ENCODE peak calls at places on chromosome 9, in eight cellular contexts. One of them, this sample, is unnamed.

GRCh38 chr9:132142883-132143282 is 19.0 kb upstream of the NTNG2 start:
- DNase-seq in heart right ventricle: no peak
- DNase-seq in K562: no peak
- DNase-seq in stomach: no peak
- DNase-seq in HCT116: no peak
- DNase-seq in iPS DF 6.9: no peak
- DNase-seq in left lung: no peak
- DNase-seq in SJSA1: no peak
- DNase-seq in this sample: no peak

GRCh38 chr9:81546498-81546897 is 142.8 kb downstream of the TLE1 start:
- DNase-seq in K562: no peak
- DNase-seq in heart right ventricle: no peak
- DNase-seq in HCT116: no peak
- DNase-seq in stomach: no peak
- DNase-seq in left lung: no peak
- DNase-seq in SJSA1: no peak
- DNase-seq in iPS DF 6.9: no peak
- DNase-seq in this sample: no peak

GRCh38 chr9:137745541-137745991 is 126.8 kb downstream of the EHMT1 start:
- DNase-seq in SJSA1: no peak
- DNase-seq in stomach: no peak
- DNase-seq in heart right ventricle: no peak
- DNase-seq in left lung: no peak
- DNase-seq in iPS DF 6.9: no peak
- DNase-seq in HCT116: peak; percentile 19
- DNase-seq in K562: peak; percentile 72
- DNase-seq in this sample: peak; percentile 27

GRCh38 chr9:11722957-11723356 is 970.2 kb upstream of the TYRP1 start:
- DNase-seq in heart right ventricle: no peak
- DNase-seq in left lung: no peak
- DNase-seq in SJSA1: no peak
- DNase-seq in stomach: no peak
- DNase-seq in K562: no peak
- DNase-seq in iPS DF 6.9: no peak
- DNase-seq in HCT116: no peak
- DNase-seq in this sample: no peak

GRCh38 chr9:117411547-117411946 is 3.3 kb downstream of the ASTN2 start:
- DNase-seq in stomach: peak; percentile 71
- DNase-seq in HCT116: no peak
- DNase-seq in SJSA1: peak; percentile 47
- DNase-seq in K562: peak; percentile 20
- DNase-seq in iPS DF 6.9: peak; percentile 80
- DNase-seq in heart right ventricle: no peak
- DNase-seq in left lung: no peak
- DNase-seq in this sample: no peak

GRCh38 chr9:73148447-73148937 is 3.2 kb upstream of the ANXA1 start:
- DNase-seq in stomach: no peak
- DNase-seq in K562: no peak
- DNase-seq in heart right ventricle: no peak
- DNase-seq in HCT116: no peak
- DNase-seq in SJSA1: no peak
- DNase-seq in left lung: no peak
- DNase-seq in iPS DF 6.9: no peak
- DNase-seq in this sample: no peak

GRCh38 chr9:34741628-34742027 is 31.7 kb upstream of the CCL21 start:
- DNase-seq in K562: no peak
- DNase-seq in SJSA1: no peak
- DNase-seq in iPS DF 6.9: no peak
- DNase-seq in HCT116: no peak
- DNase-seq in stomach: no peak
- DNase-seq in heart right ventricle: no peak
- DNase-seq in left lung: no peak
- DNase-seq in this sample: no peak

GRCh38 chr9:2765250-2765880 is 48.1 kb downstream of the KCNV2 start:
- DNase-seq in K562: no peak
- DNase-seq in HCT116: no peak
- DNase-seq in iPS DF 6.9: no peak
- DNase-seq in stomach: no peak
- DNase-seq in heart right ventricle: no peak
- DNase-seq in SJSA1: no peak
- DNase-seq in left lung: no peak
- DNase-seq in this sample: no peak

GRCh38 chr9:30507166-30507565 is 1877.3 kb upstream of the ACO1 start:
- DNase-seq in K562: no peak
- DNase-seq in left lung: no peak
- DNase-seq in heart right ventricle: no peak
- DNase-seq in stomach: no peak
- DNase-seq in iPS DF 6.9: no peak
- DNase-seq in SJSA1: no peak
- DNase-seq in HCT116: no peak
- DNase-seq in this sample: no peak

GRCh38 chr9:12739014-12739413 is 35.8 kb upstream of the LURAP1L start:
- DNase-seq in left lung: no peak
- DNase-seq in K562: no peak
- DNase-seq in heart right ventricle: no peak
- DNase-seq in HCT116: no peak
- DNase-seq in SJSA1: no peak
- DNase-seq in iPS DF 6.9: no peak
- DNase-seq in stomach: no peak
- DNase-seq in this sample: no peak

GRCh38 chr9:117293199-117294114 is 121.4 kb downstream of the ASTN2 start:
- DNase-seq in HCT116: no peak
- DNase-seq in K562: no peak
- DNase-seq in SJSA1: no peak
- DNase-seq in heart right ventricle: no peak
- DNase-seq in stomach: peak; percentile 34
- DNase-seq in left lung: no peak
- DNase-seq in iPS DF 6.9: no peak
- DNase-seq in this sample: no peak

GRCh38 chr9:27564685-27565084 is 8.6 kb downstream of the C9orf72 start:
- DNase-seq in K562: no peak
- DNase-seq in left lung: no peak
- DNase-seq in stomach: no peak
- DNase-seq in HCT116: no peak
- DNase-seq in heart right ventricle: no peak
- DNase-seq in iPS DF 6.9: no peak
- DNase-seq in SJSA1: no peak
- DNase-seq in this sample: no peak

GRCh38 chr9:120791161-120791560 is 2.1 kb downstream of the FBXW2 start:
- DNase-seq in heart right ventricle: no peak
- DNase-seq in iPS DF 6.9: no peak
- DNase-seq in SJSA1: no peak
- DNase-seq in stomach: no peak
- DNase-seq in K562: no peak
- DNase-seq in left lung: no peak
- DNase-seq in HCT116: no peak
- DNase-seq in this sample: no peak
- H3K4me3 ChIP-seq in heart right ventricle: no peak overlapping the region
- H3K4me3 ChIP-seq in iPS DF 6.9: no peak overlapping the region
- H3K4me3 ChIP-seq in SJSA1: no peak overlapping the region
- H3K4me3 ChIP-seq in stomach: no peak overlapping the region
- H3K4me3 ChIP-seq in K562: peak overlapping the region; percentile 82
- H3K4me3 ChIP-seq in left lung: no peak overlapping the region
- H3K4me3 ChIP-seq in HCT116: no peak overlapping the region
- H3K4me3 ChIP-seq in this sample: no peak overlapping the region

GRCh38 chr9:108056083-108056804 is 566.7 kb upstream of the KLF4 start:
- DNase-seq in left lung: no peak
- DNase-seq in K562: no peak
- DNase-seq in stomach: no peak
- DNase-seq in HCT116: no peak
- DNase-seq in heart right ventricle: no peak
- DNase-seq in iPS DF 6.9: no peak
- DNase-seq in SJSA1: no peak
- DNase-seq in this sample: no peak

GRCh38 chr9:108060165-108060564 is 570.6 kb upstream of the KLF4 start:
- DNase-seq in left lung: no peak
- DNase-seq in K562: peak; percentile 12
- DNase-seq in iPS DF 6.9: no peak
- DNase-seq in stomach: no peak
- DNase-seq in heart right ventricle: no peak
- DNase-seq in HCT116: no peak
- DNase-seq in SJSA1: no peak
- DNase-seq in this sample: no peak

GRCh38 chr9:108056805-108057386 is 567.3 kb upstream of the KLF4 start:
- DNase-seq in stomach: no peak
- DNase-seq in K562: no peak
- DNase-seq in heart right ventricle: no peak
- DNase-seq in iPS DF 6.9: no peak
- DNase-seq in left lung: no peak
- DNase-seq in SJSA1: no peak
- DNase-seq in HCT116: no peak
- DNase-seq in this sample: peak; percentile 53

GRCh38 chr9:108058137-108058779 is 568.7 kb upstream of the KLF4 start:
- DNase-seq in K562: no peak
- DNase-seq in HCT116: no peak
- DNase-seq in left lung: no peak
- DNase-seq in iPS DF 6.9: no peak
- DNase-seq in stomach: no peak
- DNase-seq in heart right ventricle: no peak
- DNase-seq in SJSA1: no peak
- DNase-seq in this sample: no peak

GRCh38 chr9:108057421-108058136 is 568.0 kb upstream of the KLF4 start:
- DNase-seq in left lung: no peak
- DNase-seq in heart right ventricle: no peak
- DNase-seq in iPS DF 6.9: no peak
- DNase-seq in HCT116: no peak
- DNase-seq in SJSA1: peak; percentile 72
- DNase-seq in K562: no peak
- DNase-seq in stomach: no peak
- DNase-seq in this sample: peak; percentile 94
- H3K27ac ChIP-seq in left lung: no peak overlapping the region
- H3K27ac ChIP-seq in heart right ventricle: no peak overlapping the region
- H3K27ac ChIP-seq in iPS DF 6.9: no peak overlapping the region
- H3K27ac ChIP-seq in HCT116: peak overlapping the region; percentile 11
- H3K27ac ChIP-seq in SJSA1: peak overlapping the region; percentile 71
- H3K27ac ChIP-seq in K562: no peak overlapping the region
- H3K27ac ChIP-seq in stomach: peak overlapping the region; percentile 63
- H3K27ac ChIP-seq in this sample: peak overlapping the region; percentile 65

GRCh38 chr9:87796232-87796631 is 70.3 kb downstream of the CTSL start:
- DNase-seq in heart right ventricle: no peak
- DNase-seq in left lung: no peak
- DNase-seq in K562: no peak
- DNase-seq in stomach: no peak
- DNase-seq in iPS DF 6.9: no peak
- DNase-seq in HCT116: no peak
- DNase-seq in SJSA1: no peak
- DNase-seq in this sample: no peak

GRCh38 chr9:87798276-87798833 is 72.4 kb downstream of the CTSL start:
- DNase-seq in SJSA1: no peak
- DNase-seq in stomach: no peak
- DNase-seq in iPS DF 6.9: no peak
- DNase-seq in K562: no peak
- DNase-seq in left lung: no peak
- DNase-seq in heart right ventricle: no peak
- DNase-seq in HCT116: no peak
- DNase-seq in this sample: no peak

GRCh38 chr9:87792831-87793288 is 66.9 kb downstream of the CTSL start:
- DNase-seq in heart right ventricle: peak; percentile 49
- DNase-seq in K562: peak; percentile 86
- DNase-seq in HCT116: peak; percentile 63
- DNase-seq in left lung: peak; percentile 78
- DNase-seq in SJSA1: peak; percentile 73
- DNase-seq in iPS DF 6.9: no peak
- DNase-seq in stomach: peak; percentile 40
- DNase-seq in this sample: peak; percentile 65

GRCh38 chr9:87795178-87795577 is 69.3 kb downstream of the CTSL start:
- DNase-seq in HCT116: no peak
- DNase-seq in K562: no peak
- DNase-seq in iPS DF 6.9: no peak
- DNase-seq in SJSA1: no peak
- DNase-seq in heart right ventricle: no peak
- DNase-seq in left lung: no peak
- DNase-seq in stomach: no peak
- DNase-seq in this sample: no peak

GRCh38 chr9:87793292-87793691 is 67.4 kb downstream of the CTSL start:
- DNase-seq in SJSA1: no peak
- DNase-seq in stomach: no peak
- DNase-seq in heart right ventricle: no peak
- DNase-seq in left lung: no peak
- DNase-seq in HCT116: no peak
- DNase-seq in K562: peak; percentile 38
- DNase-seq in iPS DF 6.9: no peak
- DNase-seq in this sample: peak; percentile 44
- H3K4me3 ChIP-seq in SJSA1: no peak overlapping the region
- H3K4me3 ChIP-seq in stomach: no peak overlapping the region
- H3K4me3 ChIP-seq in heart right ventricle: no peak overlapping the region
- H3K4me3 ChIP-seq in left lung: no peak overlapping the region
- H3K4me3 ChIP-seq in HCT116: no peak overlapping the region
- H3K4me3 ChIP-seq in K562: no peak overlapping the region
- H3K4me3 ChIP-seq in iPS DF 6.9: no peak overlapping the region
- H3K4me3 ChIP-seq in this sample: no peak overlapping the region

DNA sequence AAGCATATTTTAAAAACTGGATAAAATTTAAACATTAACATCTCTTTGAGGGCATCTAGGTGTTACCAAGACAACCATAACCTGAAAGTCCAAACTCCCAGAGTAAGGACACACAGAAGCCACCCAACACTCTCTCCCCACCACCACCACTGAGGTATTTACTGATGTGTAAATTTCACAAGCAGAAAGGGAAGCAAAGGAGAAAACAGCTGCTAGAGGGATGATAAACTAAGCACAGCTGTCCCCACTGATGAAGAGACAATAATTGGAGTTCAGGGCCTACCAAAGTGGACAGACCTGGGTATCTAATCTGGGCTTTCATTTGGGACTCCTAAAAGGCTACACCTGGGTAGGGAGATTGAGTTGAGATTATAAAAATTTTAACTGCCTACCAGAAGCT is 63.6 kb downstream of the FRMD3 start:
- DNase-seq in heart right ventricle: no peak
- DNase-seq in K562: no peak
- DNase-seq in SJSA1: no peak
- DNase-seq in HCT116: no peak
- DNase-seq in iPS DF 6.9: no peak
- DNase-seq in left lung: no peak
- DNase-seq in stomach: no peak
- DNase-seq in this sample: no peak
- H3K27ac ChIP-seq in heart right ventricle: peak overlapping the region; percentile 2
- H3K27ac ChIP-seq in K562: no peak overlapping the region
- H3K27ac ChIP-seq in SJSA1: peak overlapping the region; percentile 8
- H3K27ac ChIP-seq in HCT116: no peak overlapping the region
- H3K27ac ChIP-seq in iPS DF 6.9: no peak overlapping the region
- H3K27ac ChIP-seq in left lung: no peak overlapping the region
- H3K27ac ChIP-seq in stomach: peak overlapping the region; percentile 87
- H3K27ac ChIP-seq in this sample: no peak overlapping the region

DNA sequence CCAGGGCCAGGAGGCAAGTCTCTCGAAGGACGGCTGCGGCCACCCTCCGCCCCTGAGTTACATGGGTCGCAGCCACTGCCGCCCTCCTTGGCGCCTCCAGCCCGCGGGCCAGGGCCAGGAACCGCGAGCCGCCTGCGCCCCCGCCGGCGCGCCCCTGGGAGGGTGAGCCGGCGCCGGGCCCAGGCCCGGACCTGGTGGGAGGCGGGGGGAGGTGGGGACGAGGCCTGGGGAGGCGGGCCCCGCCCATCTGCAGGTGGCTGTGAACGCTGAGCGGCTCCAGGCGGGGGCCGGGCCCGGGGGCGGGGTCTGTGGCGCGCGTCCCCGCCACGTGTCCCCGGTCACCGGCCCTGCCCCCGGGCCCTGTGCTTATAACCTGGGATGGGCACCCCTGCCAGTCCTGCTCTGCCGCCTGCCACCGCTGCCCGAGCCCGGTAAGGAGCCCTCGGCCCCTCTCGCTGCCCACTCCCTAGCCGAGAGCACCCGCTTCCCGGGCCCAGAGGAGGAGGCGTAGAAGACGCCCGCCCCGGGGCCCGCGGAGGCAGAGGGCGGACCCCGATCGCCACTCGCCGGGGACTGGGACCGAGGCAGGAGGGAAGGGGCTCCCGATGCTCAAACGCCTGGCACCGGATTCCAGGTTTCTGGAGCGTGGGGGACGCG is at the start of gene ASS1:
- DNase-seq in HCT116: no peak
- DNase-seq in stomach: peak; percentile 90
- DNase-seq in SJSA1: no peak
- DNase-seq in heart right ventricle: peak; percentile 84
- DNase-seq in K562: peak; percentile 85
- DNase-seq in iPS DF 6.9: no peak
- DNase-seq in left lung: peak; percentile 91
- DNase-seq in this sample: no peak
- H3K4me3 ChIP-seq in HCT116: peak within 1 kb of the TSS; percentile 68
- H3K4me3 ChIP-seq in stomach: peak within 1 kb of the TSS; percentile 55
- H3K4me3 ChIP-seq in SJSA1: peak within 1 kb of the TSS; percentile 47
- H3K4me3 ChIP-seq in heart right ventricle: peak within 1 kb of the TSS; percentile 48
- H3K4me3 ChIP-seq in K562: peak within 1 kb of the TSS; percentile 43
- H3K4me3 ChIP-seq in iPS DF 6.9: peak within 1 kb of the TSS; percentile 61
- H3K4me3 ChIP-seq in left lung: peak within 1 kb of the TSS; percentile 59
- H3K4me3 ChIP-seq in this sample: peak within 1 kb of the TSS; percentile 42